ENCODE peak calls at places on chromosome 2, in five cellular contexts. L is cortex of kidney, V is MV-4-11, G is neural crest cell, R is non-pigmented ciliary epithelial cell. Q is an unnamed sample.

GRCh38 chr2:226076529-226076928 is 677.0 kb downstream of the NYAP2 start:
- DNase-seq in R (no peak), V (no peak), G (no peak), L (no peak), Q (no peak)

GRCh38 chr2:31219131-31219969 is 2.0 kb upstream of the CAPN14 start:
- DNase-seq in V (peak), R (no peak), L (no peak), G (no peak), Q (no peak)

GRCh38 chr2:12636837-12637581 is 79.7 kb upstream of the TRIB2 start:
- DNase-seq in V (no peak), L (no peak), G (no peak), R (no peak), Q (no peak)

GRCh38 chr2:189798312-189799029 is 14.2 kb downstream of the PMS1 start:
- DNase-seq in R (no peak), V (peak), G (no peak), L (no peak), Q (peak)

GRCh38 chr2:23452853-23453420 is 68.0 kb downstream of the KLHL29 start:
- DNase-seq in G (no peak), R (no peak), L (no peak), V (peak), Q (no peak)

GRCh38 chr2:167331636-167332232 is 443.5 kb downstream of the XIRP2 start:
- DNase-seq in L (no peak), V (no peak), R (no peak), G (peak), Q (no peak)

GRCh38 chr2:55107428-55107827 is 57.2 kb upstream of the RTN4 start:
- DNase-seq in G (no peak), L (no peak), R (no peak), V (no peak), Q (no peak)

GRCh38 chr2:25375371-25375988 is 33.8 kb upstream of the DNMT3A start:
- DNase-seq in R (no peak), V (no peak), G (no peak), L (no peak), Q (no peak)

GRCh38 chr2:160522951-160523700 is 29.5 kb upstream of the RBMS1 start:
- DNase-seq in L (no peak), V (peak), G (no peak), R (peak), Q (no peak)

GRCh38 chr2:162929571-162929970 is 91.0 kb upstream of the KCNH7 start:
- DNase-seq in L (no peak), R (peak), G (no peak), V (no peak), Q (no peak)

GRCh38 chr2:85551698-85552678 is 9.3 kb downstream of the GGCX start:
- DNase-seq in L (no peak), R (no peak), V (peak), G (peak), Q (peak)

GRCh38 chr2:241975593-241976284 is 106.2 kb downstream of the RTP5 start:
- DNase-seq in V (no peak), R (no peak), G (no peak), L (no peak), Q (no peak)